ENCODE peak calls at places on chromosomes 3 and 15, in ten cellular contexts. One of them, this sample, is unnamed.

GRCh38 chr3:123444023-123444422 is 4.9 kb downstream of the ADCY5 start:
- DNase-seq in MM.1S: no peak
- DNase-seq in lower leg skin: no peak
- DNase-seq in nephron progenitor cell: peak
- DNase-seq in fibroblast of lung: no peak
- DNase-seq in WTC11: no peak
- DNase-seq in tibial artery: no peak
- DNase-seq in glutamatergic neuron: no peak
- DNase-seq in A549: no peak
- DNase-seq in HFFc6: peak
- DNase-seq in this sample: no peak

GRCh38 chr15:95259965-95260364 is 1028.6 kb downstream of the MCTP2 start:
- DNase-seq in MM.1S: no peak
- DNase-seq in lower leg skin: no peak
- DNase-seq in nephron progenitor cell: no peak
- DNase-seq in fibroblast of lung: no peak
- DNase-seq in WTC11: no peak
- DNase-seq in tibial artery: peak
- DNase-seq in glutamatergic neuron: no peak
- DNase-seq in A549: no peak
- DNase-seq in HFFc6: no peak
- DNase-seq in this sample: no peak

GRCh38 chr15:38260077-38260476 is 7.4 kb downstream of the SPRED1 start:
- DNase-seq in MM.1S: no peak
- DNase-seq in lower leg skin: no peak
- DNase-seq in nephron progenitor cell: no peak
- DNase-seq in fibroblast of lung: no peak
- DNase-seq in WTC11: no peak
- DNase-seq in tibial artery: no peak
- DNase-seq in glutamatergic neuron: no peak
- DNase-seq in A549: no peak
- DNase-seq in HFFc6: peak
- DNase-seq in this sample: no peak

GRCh38 chr15:59165726-59166125 is 40.9 kb upstream of the LDHAL6B start:
- DNase-seq in MM.1S: peak
- DNase-seq in lower leg skin: no peak
- DNase-seq in nephron progenitor cell: no peak
- DNase-seq in fibroblast of lung: no peak
- DNase-seq in WTC11: no peak
- DNase-seq in tibial artery: no peak
- DNase-seq in glutamatergic neuron: no peak
- DNase-seq in A549: no peak
- DNase-seq in HFFc6: no peak
- DNase-seq in this sample: no peak

GRCh38 chr3:10263549-10264363 is 15.5 kb downstream of the TATDN2 start:
- DNase-seq in MM.1S: no peak
- DNase-seq in lower leg skin: no peak
- DNase-seq in nephron progenitor cell: peak
- DNase-seq in fibroblast of lung: peak
- DNase-seq in WTC11: peak
- DNase-seq in tibial artery: no peak
- DNase-seq in glutamatergic neuron: peak
- DNase-seq in A549: peak
- DNase-seq in HFFc6: peak
- DNase-seq in this sample: no peak

GRCh38 chr3:156808025-156808424 is 18.1 kb upstream of the LEKR1 start:
- DNase-seq in MM.1S: no peak
- DNase-seq in lower leg skin: no peak
- DNase-seq in nephron progenitor cell: no peak
- DNase-seq in fibroblast of lung: no peak
- DNase-seq in WTC11: no peak
- DNase-seq in tibial artery: no peak
- DNase-seq in glutamatergic neuron: no peak
- DNase-seq in A549: no peak
- DNase-seq in HFFc6: no peak
- DNase-seq in this sample: no peak

GRCh38 chr3:15933439-15934144 is 135.8 kb upstream of the ANKRD28 start:
- DNase-seq in MM.1S: no peak
- DNase-seq in lower leg skin: no peak
- DNase-seq in nephron progenitor cell: no peak
- DNase-seq in fibroblast of lung: peak
- DNase-seq in WTC11: no peak
- DNase-seq in tibial artery: no peak
- DNase-seq in glutamatergic neuron: no peak
- DNase-seq in A549: no peak
- DNase-seq in HFFc6: peak
- DNase-seq in this sample: no peak

GRCh38 chr3:156818890-156819289 is 7.3 kb upstream of the LEKR1 start:
- DNase-seq in MM.1S: no peak
- DNase-seq in lower leg skin: no peak
- DNase-seq in nephron progenitor cell: no peak
- DNase-seq in fibroblast of lung: peak
- DNase-seq in WTC11: no peak
- DNase-seq in tibial artery: no peak
- DNase-seq in glutamatergic neuron: no peak
- DNase-seq in A549: peak
- DNase-seq in HFFc6: peak
- DNase-seq in this sample: no peak

GRCh38 chr15:39381517-39381916 is 199.4 kb upstream of the THBS1 start:
- DNase-seq in MM.1S: no peak
- DNase-seq in lower leg skin: no peak
- DNase-seq in nephron progenitor cell: no peak
- DNase-seq in fibroblast of lung: no peak
- DNase-seq in WTC11: no peak
- DNase-seq in tibial artery: no peak
- DNase-seq in glutamatergic neuron: no peak
- DNase-seq in A549: no peak
- DNase-seq in HFFc6: no peak
- DNase-seq in this sample: no peak

GRCh38 chr15:70013647-70014310 is 83.9 kb downstream of the TLE3 start:
- DNase-seq in MM.1S: no peak
- DNase-seq in lower leg skin: no peak
- DNase-seq in nephron progenitor cell: no peak
- DNase-seq in fibroblast of lung: no peak
- DNase-seq in WTC11: no peak
- DNase-seq in tibial artery: no peak
- DNase-seq in glutamatergic neuron: no peak
- DNase-seq in A549: no peak
- DNase-seq in HFFc6: no peak
- DNase-seq in this sample: no peak

GRCh38 chr3:70359711-70360110 is 47.3 kb upstream of the MDFIC2 start:
- DNase-seq in MM.1S: no peak
- DNase-seq in lower leg skin: no peak
- DNase-seq in nephron progenitor cell: no peak
- DNase-seq in fibroblast of lung: no peak
- DNase-seq in WTC11: no peak
- DNase-seq in tibial artery: no peak
- DNase-seq in glutamatergic neuron: no peak
- DNase-seq in A549: no peak
- DNase-seq in HFFc6: no peak
- DNase-seq in this sample: no peak

DNA sequence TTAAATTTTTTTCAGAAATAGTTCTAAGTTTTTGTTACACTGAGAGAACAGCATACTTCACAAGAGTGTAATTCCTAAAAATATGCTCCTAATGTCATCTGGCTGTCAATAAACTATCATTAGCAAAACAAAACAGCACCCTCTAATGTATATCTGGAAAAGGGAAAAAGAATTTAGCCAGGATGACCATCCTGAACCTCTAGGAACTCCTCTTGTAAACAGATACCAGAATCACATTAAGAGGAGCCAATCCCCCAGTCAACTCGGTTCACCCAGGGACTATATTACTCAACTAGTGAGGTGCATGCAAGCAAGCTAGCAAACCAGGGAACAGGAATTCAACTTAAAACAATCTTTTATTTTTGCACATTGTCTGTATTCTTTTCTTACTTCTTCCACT is 63.2 kb downstream of the RAD18 start:
- DNase-seq in MM.1S: no peak
- DNase-seq in lower leg skin: no peak
- DNase-seq in nephron progenitor cell: no peak
- DNase-seq in fibroblast of lung: peak
- DNase-seq in WTC11: no peak
- DNase-seq in tibial artery: no peak
- DNase-seq in glutamatergic neuron: no peak
- DNase-seq in A549: no peak
- DNase-seq in HFFc6: peak
- DNase-seq in this sample: no peak
- TF ChIP-seq CTCF in MM.1S: no peak
- TF ChIP-seq CTCF in lower leg skin: no peak
- TF ChIP-seq CTCF in nephron progenitor cell: no peak
- TF ChIP-seq CTCF in fibroblast of lung: no peak
- TF ChIP-seq CTCF in WTC11: no peak
- TF ChIP-seq CTCF in tibial artery: no peak
- TF ChIP-seq CTCF in glutamatergic neuron: no peak
- TF ChIP-seq CTCF in A549: no peak
- TF ChIP-seq CTCF in HFFc6: peak
- TF ChIP-seq CTCF in this sample: no peak

GRCh38 chr3:181725033-181725775 is 13.5 kb downstream of the SOX2 start:
- DNase-seq in MM.1S: no peak
- DNase-seq in lower leg skin: no peak
- DNase-seq in nephron progenitor cell: no peak
- DNase-seq in fibroblast of lung: no peak
- DNase-seq in WTC11: no peak
- DNase-seq in tibial artery: no peak
- DNase-seq in glutamatergic neuron: no peak
- DNase-seq in A549: no peak
- DNase-seq in HFFc6: no peak
- DNase-seq in this sample: no peak

GRCh38 chr3:181728470-181728869 is 16.7 kb downstream of the SOX2 start:
- DNase-seq in MM.1S: no peak
- DNase-seq in lower leg skin: no peak
- DNase-seq in nephron progenitor cell: no peak
- DNase-seq in fibroblast of lung: no peak
- DNase-seq in WTC11: no peak
- DNase-seq in tibial artery: no peak
- DNase-seq in glutamatergic neuron: no peak
- DNase-seq in A549: no peak
- DNase-seq in HFFc6: no peak
- DNase-seq in this sample: no peak

GRCh38 chr3:181725830-181726229 is 14.1 kb downstream of the SOX2 start:
- DNase-seq in MM.1S: no peak
- DNase-seq in lower leg skin: no peak
- DNase-seq in nephron progenitor cell: peak
- DNase-seq in fibroblast of lung: no peak
- DNase-seq in WTC11: no peak
- DNase-seq in tibial artery: no peak
- DNase-seq in glutamatergic neuron: peak
- DNase-seq in A549: no peak
- DNase-seq in HFFc6: no peak
- DNase-seq in this sample: no peak

GRCh38 chr3:181727122-181728036 is 15.7 kb downstream of the SOX2 start:
- DNase-seq in MM.1S: peak
- DNase-seq in lower leg skin: no peak
- DNase-seq in nephron progenitor cell: peak
- DNase-seq in fibroblast of lung: no peak
- DNase-seq in WTC11: peak
- DNase-seq in tibial artery: no peak
- DNase-seq in glutamatergic neuron: peak
- DNase-seq in A549: no peak
- DNase-seq in HFFc6: no peak
- DNase-seq in this sample: no peak

GRCh38 chr3:181726351-181727121 is 14.8 kb downstream of the SOX2 start:
- DNase-seq in MM.1S: peak
- DNase-seq in lower leg skin: no peak
- DNase-seq in nephron progenitor cell: peak
- DNase-seq in fibroblast of lung: no peak
- DNase-seq in WTC11: peak
- DNase-seq in tibial artery: no peak
- DNase-seq in glutamatergic neuron: peak
- DNase-seq in A549: peak
- DNase-seq in HFFc6: no peak
- DNase-seq in this sample: no peak
- TF ChIP-seq CTCF in MM.1S: peak
- TF ChIP-seq CTCF in lower leg skin: no peak
- TF ChIP-seq CTCF in nephron progenitor cell: peak
- TF ChIP-seq CTCF in fibroblast of lung: no peak
- TF ChIP-seq CTCF in WTC11: no peak
- TF ChIP-seq CTCF in tibial artery: no peak
- TF ChIP-seq CTCF in glutamatergic neuron: no peak
- TF ChIP-seq CTCF in A549: no peak
- TF ChIP-seq CTCF in HFFc6: no peak
- TF ChIP-seq CTCF in this sample: peak

GRCh38 chr3:183826854-183827253 is 1.5 kb upstream of the MAP6D1 start:
- DNase-seq in MM.1S: no peak
- DNase-seq in lower leg skin: no peak
- DNase-seq in nephron progenitor cell: no peak
- DNase-seq in fibroblast of lung: no peak
- DNase-seq in WTC11: peak
- DNase-seq in tibial artery: no peak
- DNase-seq in glutamatergic neuron: no peak
- DNase-seq in A549: no peak
- DNase-seq in HFFc6: no peak
- DNase-seq in this sample: no peak

GRCh38 chr3:183823963-183824362 is 1.4 kb downstream of the MAP6D1 start:
- DNase-seq in MM.1S: no peak
- DNase-seq in lower leg skin: no peak
- DNase-seq in nephron progenitor cell: no peak
- DNase-seq in fibroblast of lung: no peak
- DNase-seq in WTC11: peak
- DNase-seq in tibial artery: no peak
- DNase-seq in glutamatergic neuron: no peak
- DNase-seq in A549: no peak
- DNase-seq in HFFc6: no peak
- DNase-seq in this sample: no peak

GRCh38 chr3:183824761-183825379 is 507 bp downstream of the MAP6D1 start:
- DNase-seq in MM.1S: no peak
- DNase-seq in lower leg skin: no peak
- DNase-seq in nephron progenitor cell: peak
- DNase-seq in fibroblast of lung: no peak
- DNase-seq in WTC11: peak
- DNase-seq in tibial artery: peak
- DNase-seq in glutamatergic neuron: peak
- DNase-seq in A549: no peak
- DNase-seq in HFFc6: no peak
- DNase-seq in this sample: no peak

GRCh38 chr3:183826448-183826847 is 1.1 kb upstream of the MAP6D1 start:
- DNase-seq in MM.1S: no peak
- DNase-seq in lower leg skin: no peak
- DNase-seq in nephron progenitor cell: no peak
- DNase-seq in fibroblast of lung: no peak
- DNase-seq in WTC11: no peak
- DNase-seq in tibial artery: no peak
- DNase-seq in glutamatergic neuron: peak
- DNase-seq in A549: no peak
- DNase-seq in HFFc6: no peak
- DNase-seq in this sample: no peak

GRCh38 chr3:183825380-183826161 is at the start of gene MAP6D1:
- DNase-seq in MM.1S: no peak
- DNase-seq in lower leg skin: no peak
- DNase-seq in nephron progenitor cell: peak
- DNase-seq in fibroblast of lung: peak
- DNase-seq in WTC11: peak
- DNase-seq in tibial artery: no peak
- DNase-seq in glutamatergic neuron: peak
- DNase-seq in A549: peak
- DNase-seq in HFFc6: peak
- DNase-seq in this sample: peak
- TF ChIP-seq CTCF in MM.1S: no peak
- TF ChIP-seq CTCF in lower leg skin: no peak
- TF ChIP-seq CTCF in nephron progenitor cell: peak
- TF ChIP-seq CTCF in fibroblast of lung: peak
- TF ChIP-seq CTCF in WTC11: peak
- TF ChIP-seq CTCF in tibial artery: no peak
- TF ChIP-seq CTCF in glutamatergic neuron: peak
- TF ChIP-seq CTCF in A549: peak
- TF ChIP-seq CTCF in HFFc6: peak
- TF ChIP-seq CTCF in this sample: peak

GRCh38 chr3:53198256-53198977 is 37.4 kb downstream of the PRKCD start:
- DNase-seq in MM.1S: no peak
- DNase-seq in lower leg skin: no peak
- DNase-seq in nephron progenitor cell: no peak
- DNase-seq in fibroblast of lung: no peak
- DNase-seq in WTC11: no peak
- DNase-seq in tibial artery: no peak
- DNase-seq in glutamatergic neuron: no peak
- DNase-seq in A549: no peak
- DNase-seq in HFFc6: no peak
- DNase-seq in this sample: no peak
- TF ChIP-seq CTCF in MM.1S: no peak
- TF ChIP-seq CTCF in lower leg skin: no peak
- TF ChIP-seq CTCF in nephron progenitor cell: no peak
- TF ChIP-seq CTCF in fibroblast of lung: no peak
- TF ChIP-seq CTCF in WTC11: no peak
- TF ChIP-seq CTCF in tibial artery: no peak
- TF ChIP-seq CTCF in glutamatergic neuron: no peak
- TF ChIP-seq CTCF in A549: no peak
- TF ChIP-seq CTCF in HFFc6: peak
- TF ChIP-seq CTCF in this sample: no peak

This sample was measured in GM10248.